ENCODE peak calls at places on chromosomes 12 and 14, in six cellular contexts. W is left ventricle myocardium inferior, J is PC-3, C is GM23338, E is neural progenitor cell, D is stomach. T is an unnamed sample.

GRCh38 chr14:102556098-102556677 is 36.3 kb upstream of the RCOR1 start:
- DNase-seq in C (no peak), D (no peak), E (no peak), W (no peak), J (no peak), T (no peak)

GRCh38 chr14:36981832-36982528 is 190.4 kb downstream of the SLC25A21 start:
- DNase-seq in D (no peak), E (no peak), W (no peak), J (peak), C (no peak), T (peak)

GRCh38 chr14:39416072-39416471 is 16.2 kb downstream of the FBXO33 start:
- DNase-seq in C (no peak), D (no peak), W (no peak), J (no peak), E (no peak), T (no peak)

GRCh38 chr12:124636138-124636968 is 68.9 kb upstream of the NCOR2 start:
- DNase-seq in E (no peak), C (no peak), W (no peak), J (peak), D (peak), T (peak)

GRCh38 chr12:54135621-54136027 is 53.2 kb downstream of the SMUG1 start:
- DNase-seq in J (no peak), E (peak), W (no peak), C (no peak), D (peak), T (no peak)

GRCh38 chr14:54805080-54805479 is 97.5 kb downstream of the GCH1 start:
- DNase-seq in C (peak), D (no peak), W (no peak), E (no peak), J (no peak), T (no peak)

GRCh38 chr14:28785096-28785952 is 18.7 kb downstream of the FOXG1 start:
- DNase-seq in D (no peak), J (no peak), W (no peak), E (peak), C (peak), T (no peak)

GRCh38 chr14:101301011-101301410 is 260.3 kb upstream of the DIO3 start:
- DNase-seq in W (no peak), D (no peak), J (no peak), C (peak), E (no peak), T (no peak)

GRCh38 chr14:51807355-51807754 is 53.1 kb upstream of the GNG2 start:
- DNase-seq in C (no peak), E (no peak), J (no peak), D (no peak), W (no peak), T (no peak)

GRCh38 chr14:93072659-93073365 is 42.9 kb downstream of the ITPK1 start:
- DNase-seq in J (no peak), D (no peak), W (no peak), E (no peak), C (no peak), T (no peak)

GRCh38 chr12:46983959-46984833 is 95.2 kb upstream of the PCED1B start:
- DNase-seq in E (peak), W (no peak), J (peak), C (peak), D (no peak), T (peak)

GRCh38 chr14:99560946-99561683 is 42.9 kb downstream of the CCDC85C start:
- DNase-seq in W (peak), J (peak), D (peak), E (no peak), C (no peak), T (no peak)

GRCh38 chr12:68628698-68629097 is 18.0 kb downstream of the RAP1B start:
- DNase-seq in J (no peak), W (no peak), C (no peak), D (no peak), E (no peak), T (no peak)

GRCh38 chr12:19288603-19289244 is 150.6 kb upstream of the AEBP2 start:
- DNase-seq in J (peak), E (peak), W (no peak), D (no peak), C (peak), T (peak)

GRCh38 chr14:37816135-37816534 is 220.7 kb downstream of the TTC6 start:
- DNase-seq in J (no peak), D (no peak), E (no peak), C (no peak), W (no peak), T (no peak)

GRCh38 chr14:73250781-73251500 is 13.6 kb downstream of the PAPLN start:
- DNase-seq in E (no peak), D (no peak), C (no peak), W (no peak), J (no peak), T (no peak)

GRCh38 chr14:86961106-86961716 is 1031.8 kb downstream of the GALC start:
- DNase-seq in E (peak), C (peak), J (peak), W (no peak), D (no peak), T (peak)

GRCh38 chr12:23462546-23462945 is 486.9 kb downstream of the SOX5 start:
- DNase-seq in D (no peak), E (no peak), J (no peak), C (no peak), W (no peak), T (no peak)

GRCh38 chr12:92502417-92503028 is 200.3 kb upstream of the PLEKHG7 start:
- DNase-seq in W (no peak), D (no peak), E (no peak), C (no peak), J (peak), T (no peak)
- TF ChIP-seq CTCF in W (peak), D (no peak), E (no peak), C (peak), J (no peak), T (no peak)

GRCh38 chr12:112961074-112961473 is 17.2 kb upstream of the OAS2 start:
- DNase-seq in E (no peak), D (no peak), J (no peak), W (no peak), C (no peak), T (no peak)
- H3K27ac ChIP-seq in E (no peak), D (no peak), J (no peak), W (no peak), C (no peak), T (no peak)

DNA sequence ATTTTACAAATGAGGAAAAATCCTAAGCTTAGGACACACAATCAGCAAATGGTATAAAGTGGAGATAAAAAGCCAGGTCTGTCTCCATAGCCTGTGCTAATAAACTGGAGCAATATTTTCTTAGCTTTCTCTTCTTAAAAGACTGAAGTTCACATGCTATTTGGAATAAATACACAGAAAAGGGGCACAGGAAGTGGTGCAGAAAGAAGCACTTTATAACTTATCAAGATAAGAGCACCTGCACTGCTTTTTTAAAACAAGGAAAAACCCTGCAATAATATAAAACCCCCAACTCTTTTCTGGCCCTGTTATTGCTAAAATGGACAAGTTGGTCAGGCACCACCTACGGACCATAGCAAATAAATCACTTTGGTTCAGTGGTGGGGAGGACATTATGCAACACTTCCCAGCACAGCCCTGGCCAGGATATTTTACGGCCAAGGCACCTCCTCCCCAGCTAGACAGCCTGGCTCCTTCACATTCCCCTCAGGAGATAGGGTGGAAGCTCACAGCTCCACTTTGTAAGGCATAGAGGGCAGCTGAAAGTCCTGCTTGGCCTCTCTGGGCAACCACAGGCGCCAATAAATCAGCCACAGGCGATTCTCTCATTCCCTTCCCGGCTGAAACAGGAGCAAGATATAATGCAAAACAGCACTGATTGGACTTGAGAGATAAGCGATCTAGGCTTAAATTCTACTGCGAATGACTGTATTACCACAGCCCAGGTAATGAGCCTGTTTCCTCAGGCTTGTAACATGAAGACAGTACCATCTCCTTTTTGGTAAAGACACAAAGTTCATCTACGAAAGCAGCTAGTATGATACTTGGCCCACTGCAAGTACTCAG is 2.1 kb downstream of the ZBTB25 start:
- DNase-seq in J (peak), E (no peak), C (no peak), D (peak), W (peak), T (no peak)
- TF ChIP-seq CTCF in J (peak), E (no peak), C (no peak), D (no peak), W (peak), T (no peak)

DNA sequence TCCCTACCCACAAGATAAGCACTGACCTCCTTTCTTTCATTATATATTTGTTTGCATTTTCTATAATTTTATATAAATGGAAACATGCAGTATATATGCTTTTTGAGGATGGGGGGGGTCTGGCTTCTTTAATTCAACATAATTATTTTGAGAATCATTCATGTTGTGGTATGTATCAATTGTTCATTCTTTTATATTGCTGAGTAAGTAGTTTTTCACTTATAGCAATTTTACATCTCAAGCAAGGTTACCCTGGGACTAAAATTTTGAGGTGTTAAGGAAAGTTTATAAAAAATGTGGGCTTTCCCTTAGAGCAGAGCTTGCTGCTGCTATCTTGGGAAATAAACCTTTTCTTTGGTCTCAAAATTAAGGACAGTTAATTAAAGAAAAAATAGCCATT is 89.9 kb upstream of the EGLN3 start:
- DNase-seq in C (no peak), J (no peak), D (no peak), E (no peak), W (no peak), T (no peak)
- H3K27ac ChIP-seq in C (no peak), J (no peak), D (no peak), E (no peak), W (no peak), T (no peak)

GRCh38 chr14:35231207-35231755 is 60.9 kb upstream of the PSMA6 start:
- DNase-seq in E (no peak), D (no peak), W (no peak), J (no peak), C (no peak), T (no peak)

GRCh38 chr14:35234007-35234406 is 58.2 kb upstream of the PSMA6 start:
- DNase-seq in E (no peak), J (no peak), C (no peak), D (no peak), W (no peak), T (no peak)

GRCh38 chr14:35224615-35225014 is 67.6 kb upstream of the PSMA6 start:
- DNase-seq in E (no peak), C (no peak), J (no peak), D (no peak), W (no peak), T (no peak)

GRCh38 chr14:35229084-35229483 is 63.1 kb upstream of the PSMA6 start:
- DNase-seq in W (no peak), C (no peak), E (no peak), D (no peak), J (peak), T (no peak)

GRCh38 chr14:35229495-35230089 is 62.6 kb upstream of the PSMA6 start:
- DNase-seq in J (peak), D (no peak), E (no peak), W (no peak), C (peak), T (peak)
- TF ChIP-seq CTCF in J (peak), D (no peak), E (peak), W (peak), C (no peak), T (peak)

GRCh38 chr12:57141249-57141648 is 6.2 kb downstream of the LRP1-AS start:
- DNase-seq in C (no peak), E (no peak), D (no peak), W (no peak), J (no peak), T (no peak)

GRCh38 chr12:57138526-57139272 is 8.7 kb downstream of the LRP1-AS start:
- DNase-seq in D (no peak), W (peak), C (no peak), E (no peak), J (no peak), T (no peak)

GRCh38 chr12:57142121-57142520 is 5.3 kb downstream of the LRP1-AS start:
- DNase-seq in C (no peak), W (no peak), E (no peak), D (no peak), J (no peak), T (no peak)

GRCh38 chr12:57142727-57143126 is 4.7 kb downstream of the LRP1-AS start:
- DNase-seq in C (no peak), E (no peak), J (no peak), D (no peak), W (no peak), T (no peak)

GRCh38 chr12:57139796-57140649 is 7.4 kb downstream of the LRP1-AS start:
- DNase-seq in D (no peak), J (no peak), C (no peak), E (no peak), W (no peak), T (no peak)
- H3K27ac ChIP-seq in D (peak), J (no peak), C (no peak), E (no peak), W (peak), T (no peak)

GRCh38 chr12:6752931-6753771 is at the start of gene MLF2:
- DNase-seq in C (peak), D (peak), E (peak), W (peak), J (peak), T (peak)
- TF ChIP-seq CTCF in C (no peak), D (peak), E (peak), W (no peak), J (peak), T (peak)